ENCODE peak calls at places on chromosome 12, in eight cellular contexts. B, I, K, E, F, X, L and Q are unnamed samples.
A peak's percentile ranks its signal among the peaks of the same experiment; 100 is the strongest.

GRCh38 chr12:124993568-124994434 is at the start of gene BRI3BP:
- DNase-seq in B (peak; percentile 88), I (peak; percentile 62), K (peak; percentile 44), E (peak; percentile 61), F (peak; percentile 71), X (peak; percentile 13), L (peak; percentile 79), Q (peak; percentile 24)

GRCh38 chr12:32102234-32102633 is 4.4 kb upstream of the BICD1 start:
- DNase-seq in B (no peak), I (no peak), K (no peak), E (no peak), F (peak; percentile 27), X (peak; percentile 59), L (no peak), Q (no peak)

GRCh38 chr12:130460611-130461478 is 123.2 kb downstream of the PIWIL1 start:
- DNase-seq in B (peak; percentile 47), I (no peak), K (no peak), E (no peak), F (no peak), X (no peak), L (no peak), Q (no peak)

GRCh38 chr12:128069359-128069997 is 197.5 kb upstream of the TMEM132C start:
- DNase-seq in B (no peak), I (peak; percentile 8), K (peak; percentile 3), E (no peak), F (peak; percentile 79), X (peak; percentile 68), L (peak; percentile 30), Q (peak; percentile 48)

GRCh38 chr12:126772171-126772864 is 1494.7 kb upstream of the TMEM132C start:
- DNase-seq in B (no peak), I (no peak), K (peak; percentile 22), E (no peak), F (peak; percentile 90), X (peak; percentile 64), L (no peak), Q (peak; percentile 3)

GRCh38 chr12:28569698-28570411 is 379.6 kb downstream of the CCDC91 start:
- DNase-seq in B (no peak), I (no peak), K (no peak), E (no peak), F (peak; percentile 82), X (peak; percentile 32), L (peak; percentile 13), Q (no peak)

GRCh38 chr12:15336772-15337553 is 14.7 kb downstream of the PTPRO start:
- DNase-seq in B (no peak), I (no peak), K (peak; percentile 38), E (no peak), F (peak; percentile 74), X (peak; percentile 54), L (no peak), Q (no peak)

GRCh38 chr12:99983721-99984258 is 946 bp downstream of the ANKS1B start:
- DNase-seq in B (no peak), I (peak; percentile 30), K (no peak), E (peak; percentile 18), F (peak; percentile 17), X (no peak), L (peak; percentile 60), Q (no peak)

GRCh38 chr12:96034631-96035282 is 630 bp downstream of the LTA4H start:
- DNase-seq in B (peak; percentile 60), I (peak; percentile 50), K (peak; percentile 45), E (no peak), F (peak; percentile 66), X (peak; percentile 36), L (no peak), Q (peak; percentile 37)

GRCh38 chr12:76489737-76490136 is 69.8 kb downstream of the OSBPL8 start:
- DNase-seq in B (no peak), I (no peak), K (no peak), E (no peak), F (peak; percentile 83), X (peak; percentile 13), L (no peak), Q (no peak)

GRCh38 chr12:105835505-105835904 is 303.2 kb downstream of the NUAK1 start:
- DNase-seq in B (no peak), I (no peak), K (no peak), E (no peak), F (no peak), X (no peak), L (no peak), Q (no peak)

GRCh38 chr12:106308611-106309010 is 6.1 kb downstream of the TCP11L2 start:
- DNase-seq in B (no peak), I (no peak), K (no peak), E (no peak), F (no peak), X (no peak), L (no peak), Q (no peak)

GRCh38 chr12:111580119-111580425 is 19.0 kb downstream of the ATXN2 start:
- DNase-seq in B (no peak), I (no peak), K (no peak), E (no peak), F (no peak), X (no peak), L (no peak), Q (no peak)